ENCODE peak calls at places on chromosomes 3 and 15, in nine cellular contexts. U is dorsolateral prefrontal cortex, P is fibroblast of pulmonary artery, T is lung, I is bronchial epithelial cell, G is testis, L is A549, B is SK-N-SH, K is stomach. Z is an unnamed sample.

GRCh38 chr3:186383026-186383993 is 21.3 kb upstream of the DGKG start:
- DNase-seq in U (no peak), P (no peak), T (no peak), I (no peak), G (peak; percentile 36), L (no peak), B (no peak), K (no peak), Z (no peak)

GRCh38 chr3:52688266-52688665 is 2.4 kb downstream of the GNL3 start:
- DNase-seq in U (no peak), P (no peak), T (no peak), I (peak; percentile 34), G (no peak), L (no peak), B (no peak), K (no peak), Z (peak; percentile 94)

GRCh38 chr15:45378913-45379262 is 544 bp upstream of the GATM start:
- DNase-seq in U (no peak), P (no peak), T (no peak), I (no peak), G (no peak), L (no peak), B (no peak), K (no peak), Z (no peak)

GRCh38 chr3:18679226-18679625 is 254.1 kb upstream of the SATB1 start:
- DNase-seq in U (no peak), P (no peak), T (no peak), I (no peak), G (no peak), L (no peak), B (no peak), K (no peak), Z (no peak)

GRCh38 chr3:194140520-194141414 is 4.8 kb downstream of the HES1 start:
- DNase-seq in U (peak; percentile 31), P (peak; percentile 73), T (peak; percentile 43), I (peak; percentile 67), G (peak; percentile 54), L (no peak), B (peak; percentile 81), K (peak; percentile 48), Z (no peak)

GRCh38 chr15:85785887-85786777 is 8.6 kb downstream of the KLHL25 start:
- DNase-seq in U (no peak), P (no peak), T (no peak), I (peak; percentile 78), G (peak; percentile 76), L (peak; percentile 83), B (no peak), K (no peak), Z (no peak)

GRCh38 chr3:34035775-34036174 is 237.3 kb downstream of the PDCD6IP start:
- DNase-seq in U (no peak), P (no peak), T (no peak), I (no peak), G (no peak), L (no peak), B (no peak), K (no peak), Z (no peak)

GRCh38 chr3:45688194-45688881 is 858 bp upstream of the SACM1L start:
- DNase-seq in U (peak; percentile 43), P (no peak), T (no peak), I (no peak), G (peak; percentile 43), L (peak; percentile 33), B (peak; percentile 64), K (no peak), Z (no peak)

GRCh38 chr3:149713730-149714654 is 38.3 kb downstream of the COMMD2 start:
- DNase-seq in U (no peak), P (no peak), T (no peak), I (no peak), G (no peak), L (no peak), B (no peak), K (no peak), Z (no peak)

GRCh38 chr15:64163662-64164362 is 990 bp upstream of the PPIB start:
- DNase-seq in U (no peak), P (no peak), T (no peak), I (peak; percentile 41), G (peak; percentile 51), L (no peak), B (no peak), K (peak; percentile 43), Z (no peak)

GRCh38 chr3:124812291-124813265 is 74.6 kb downstream of the ITGB5 start:
- DNase-seq in U (peak; percentile 26), P (peak; percentile 96), T (peak; percentile 57), I (peak; percentile 76), G (peak; percentile 34), L (peak; percentile 94), B (no peak), K (peak; percentile 64), Z (no peak)

GRCh38 chr15:94258246-94258645 is 26.9 kb downstream of the MCTP2 start:
- DNase-seq in U (no peak), P (no peak), T (no peak), I (no peak), G (no peak), L (no peak), B (no peak), K (no peak), Z (no peak)

GRCh38 chr3:186307594-186307993 is 54.4 kb downstream of the DGKG start:
- DNase-seq in U (no peak), P (peak; percentile 75), T (no peak), I (peak; percentile 31), G (no peak), L (no peak), B (no peak), K (no peak), Z (peak; percentile 34)

GRCh38 chr3:23885210-23885609 is 31.6 kb downstream of the NKIRAS1 start:
- DNase-seq in U (no peak), P (no peak), T (no peak), I (peak; percentile 97), G (no peak), L (no peak), B (no peak), K (no peak), Z (no peak)

GRCh38 chr3:166810741-166811445 is 569.2 kb downstream of the ZBBX start:
- DNase-seq in U (no peak), P (no peak), T (no peak), I (no peak), G (no peak), L (no peak), B (no peak), K (no peak), Z (no peak)

DNA sequence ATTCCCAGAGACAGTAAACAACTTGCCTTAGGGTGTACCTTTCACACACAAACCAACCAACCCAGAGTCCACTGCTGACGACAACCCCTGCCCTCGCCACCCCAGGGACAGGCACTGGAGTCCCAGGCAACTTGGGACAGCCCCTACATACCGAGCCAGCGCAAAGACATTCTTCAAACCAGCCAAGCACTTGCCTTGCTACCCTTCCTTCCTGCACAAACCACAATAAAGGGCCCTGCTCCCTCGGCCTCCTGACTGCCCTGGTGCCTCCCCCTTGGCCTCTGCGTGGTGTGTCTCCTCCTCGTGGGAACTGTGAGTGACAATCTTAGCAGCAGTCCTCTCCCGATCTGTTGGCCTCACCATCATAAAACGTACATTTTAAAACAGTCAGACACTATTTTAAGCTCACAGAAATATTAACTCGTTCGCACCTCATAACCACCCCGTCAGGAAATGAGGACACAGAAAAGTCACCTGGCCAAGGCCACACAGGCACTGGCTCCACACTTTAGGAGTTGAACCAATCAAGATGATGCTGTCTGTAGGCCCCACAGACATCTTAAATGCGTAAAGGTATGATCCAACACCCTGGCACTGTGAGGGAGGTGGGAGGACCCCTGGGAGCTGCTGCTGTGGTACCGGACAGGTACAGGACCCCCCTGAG is 113.8 kb downstream of the ADCY5 start:
- DNase-seq in U (no peak), P (no peak), T (no peak), I (no peak), G (no peak), L (no peak), B (no peak), K (no peak), Z (no peak)
- H3K4me3 ChIP-seq in U (no peak overlapping the region), P (no peak overlapping the region), T (no peak overlapping the region), I (no peak overlapping the region), G (no peak overlapping the region), L (no peak overlapping the region), B (no peak overlapping the region), K (no peak overlapping the region), Z (no peak overlapping the region)

GRCh38 chr3:132210476-132211346 is 106.5 kb upstream of the ACP3 start:
- DNase-seq in U (no peak), P (peak; percentile 3), T (peak; percentile 31), I (peak; percentile 53), G (peak; percentile 39), L (peak; percentile 19), B (peak; percentile 8), K (peak; percentile 63), Z (peak; percentile 76)
- TF ChIP-seq CTCF in U (peak; percentile 16), P (peak; percentile 42), T (no peak), I (peak; percentile 77), G (no peak), L (peak; percentile 76), B (peak; percentile 53), K (no peak), Z (peak; percentile 96)

GRCh38 chr3:105365171-105365535 is 1.6 kb upstream of the ALCAM start:
- DNase-seq in U (no peak), P (no peak), T (no peak), I (peak; percentile 59), G (no peak), L (no peak), B (no peak), K (no peak), Z (peak; percentile 45)
- H3K4me3 ChIP-seq in U (peak overlapping the region; percentile 87), P (peak overlapping the region; percentile 84), T (no peak overlapping the region), I (peak overlapping the region; percentile 99), G (no peak overlapping the region), L (peak overlapping the region; percentile 88), B (peak overlapping the region; percentile 99), K (peak overlapping the region; percentile 75), Z (no peak overlapping the region)

GRCh38 chr3:123066896-123067688 is at the start of gene PDIA5:
- DNase-seq in U (peak; percentile 92), P (peak; percentile 88), T (peak; percentile 91), I (peak; percentile 80), G (peak; percentile 95), L (peak; percentile 97), B (peak; percentile 96), K (peak; percentile 93), Z (peak; percentile 70)

GRCh38 chr3:123070471-123070870 is 3.6 kb downstream of the PDIA5 start:
- DNase-seq in U (no peak), P (no peak), T (no peak), I (no peak), G (peak; percentile 58), L (no peak), B (peak; percentile 45), K (no peak), Z (no peak)

GRCh38 chr3:123068227-123069020 is 1.6 kb downstream of the PDIA5 start:
- DNase-seq in U (no peak), P (no peak), T (no peak), I (no peak), G (peak; percentile 73), L (peak; percentile 60), B (no peak), K (peak; percentile 49), Z (peak; percentile 90)

GRCh38 chr3:123067689-123068226 is 933 bp downstream of the PDIA5 start:
- DNase-seq in U (no peak), P (no peak), T (no peak), I (no peak), G (peak; percentile 28), L (peak; percentile 59), B (no peak), K (no peak), Z (no peak)

DNA sequence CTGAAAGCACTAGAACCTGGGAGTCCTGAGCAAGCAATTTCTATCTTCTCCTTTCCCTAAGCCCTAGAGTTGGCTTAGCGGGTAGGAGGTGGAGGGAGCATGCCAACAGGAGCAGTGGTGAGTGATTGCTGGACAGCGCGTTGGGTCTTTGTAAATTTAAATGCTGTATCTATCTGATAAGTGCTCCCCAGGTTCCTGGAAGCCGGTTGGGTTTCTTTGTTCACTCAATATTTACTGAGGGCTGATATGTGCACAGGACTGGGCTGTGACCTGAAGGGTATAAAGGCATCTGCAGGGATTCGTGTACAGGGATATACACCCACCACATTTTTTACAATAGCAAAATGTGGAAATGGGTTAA is 2.2 kb downstream of the PDIA5 start:
- DNase-seq in U (no peak), P (no peak), T (no peak), I (no peak), G (no peak), L (no peak), B (no peak), K (peak; percentile 78), Z (peak; percentile 83)
- TF ChIP-seq CTCF in U (no peak), P (no peak), T (no peak), I (no peak), G (no peak), L (no peak), B (no peak), K (no peak), Z (no peak)